ENCODE peak calls at places on chromosome 20, in four cellular contexts. One of them, this sample, is unnamed.

GRCh38 chr20:58420798-58421496 is 31.9 kb downstream of the VAPB start:
- DNase-seq in endodermal cell: no peak
- DNase-seq in pancreas: no peak
- DNase-seq in spleen: no peak
- DNase-seq in this sample: peak; percentile 47

GRCh38 chr20:62163485-62163865 is 19.4 kb upstream of the MTG2 start:
- DNase-seq in endodermal cell: no peak
- DNase-seq in pancreas: no peak
- DNase-seq in spleen: no peak
- DNase-seq in this sample: no peak

GRCh38 chr20:14956026-14956425 is 618.6 kb upstream of the FLRT3 start:
- DNase-seq in endodermal cell: no peak
- DNase-seq in pancreas: no peak
- DNase-seq in spleen: no peak
- DNase-seq in this sample: no peak

GRCh38 chr20:61507778-61508177 is 255.7 kb downstream of the CDH4 start:
- DNase-seq in endodermal cell: no peak
- DNase-seq in pancreas: no peak
- DNase-seq in spleen: no peak
- DNase-seq in this sample: no peak

GRCh38 chr20:906703-907102 is 9.4 kb downstream of the ANGPT4 start:
- DNase-seq in endodermal cell: no peak
- DNase-seq in pancreas: no peak
- DNase-seq in spleen: peak; percentile 31
- DNase-seq in this sample: no peak

GRCh38 chr20:40160151-40160550 is 528.9 kb downstream of the MAFB start:
- DNase-seq in endodermal cell: peak; percentile 85
- DNase-seq in pancreas: peak; percentile 49
- DNase-seq in spleen: no peak
- DNase-seq in this sample: peak; percentile 82

GRCh38 chr20:46751856-46752255 is 42.4 kb downstream of the SLC2A10 start:
- DNase-seq in endodermal cell: no peak
- DNase-seq in pancreas: no peak
- DNase-seq in spleen: no peak
- DNase-seq in this sample: no peak

GRCh38 chr20:61520761-61521460 is 268.9 kb downstream of the CDH4 start:
- DNase-seq in endodermal cell: no peak
- DNase-seq in pancreas: no peak
- DNase-seq in spleen: peak; percentile 27
- DNase-seq in this sample: peak; percentile 90

GRCh38 chr20:47343007-47343472 is 13.5 kb downstream of the ZMYND8 start:
- DNase-seq in endodermal cell: no peak
- DNase-seq in pancreas: peak; percentile 7
- DNase-seq in spleen: peak; percentile 32
- DNase-seq in this sample: peak; percentile 59

GRCh38 chr20:21114584-21114983 is 8.4 kb upstream of the LINC00237 start:
- DNase-seq in endodermal cell: no peak
- DNase-seq in pancreas: no peak
- DNase-seq in spleen: no peak
- DNase-seq in this sample: no peak

GRCh38 chr20:60553095-60553494 is 594.9 kb downstream of the CDH26 start:
- DNase-seq in endodermal cell: no peak
- DNase-seq in pancreas: no peak
- DNase-seq in spleen: no peak
- DNase-seq in this sample: no peak

GRCh38 chr20:19589731-19590362 is 168.2 kb upstream of the RIN2 start:
- DNase-seq in endodermal cell: no peak
- DNase-seq in pancreas: no peak
- DNase-seq in spleen: no peak
- DNase-seq in this sample: no peak

GRCh38 chr20:58271596-58272460 is 37.7 kb upstream of the RAB22A start:
- DNase-seq in endodermal cell: no peak
- DNase-seq in pancreas: no peak
- DNase-seq in spleen: no peak
- DNase-seq in this sample: peak; percentile 6

DNA sequence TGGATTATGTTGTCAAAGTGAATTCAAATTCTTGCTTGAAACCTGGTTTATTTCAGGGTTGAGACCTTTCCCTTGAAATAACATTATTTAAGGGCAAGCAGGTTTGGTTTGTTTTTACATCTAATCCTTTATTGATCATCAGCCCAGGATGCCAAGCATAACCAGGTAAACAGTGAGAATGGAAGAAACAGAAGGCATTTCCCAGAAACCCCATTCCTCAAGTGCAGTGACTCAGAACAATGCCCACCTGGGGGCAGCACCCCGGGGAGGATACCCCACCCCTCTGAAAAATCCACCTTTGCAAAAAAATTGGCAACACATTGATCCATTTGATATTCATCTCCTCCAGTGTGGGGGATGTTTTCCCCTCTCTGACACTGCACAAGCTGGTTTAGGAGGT is 32.5 kb downstream of the POFUT1 start:
- DNase-seq in endodermal cell: no peak
- DNase-seq in pancreas: no peak
- DNase-seq in spleen: no peak
- DNase-seq in this sample: no peak
- TF ChIP-seq CTCF in endodermal cell: peak; percentile 63
- TF ChIP-seq CTCF in pancreas: no peak
- TF ChIP-seq CTCF in spleen: no peak
- TF ChIP-seq CTCF in this sample: peak; percentile 16

DNA sequence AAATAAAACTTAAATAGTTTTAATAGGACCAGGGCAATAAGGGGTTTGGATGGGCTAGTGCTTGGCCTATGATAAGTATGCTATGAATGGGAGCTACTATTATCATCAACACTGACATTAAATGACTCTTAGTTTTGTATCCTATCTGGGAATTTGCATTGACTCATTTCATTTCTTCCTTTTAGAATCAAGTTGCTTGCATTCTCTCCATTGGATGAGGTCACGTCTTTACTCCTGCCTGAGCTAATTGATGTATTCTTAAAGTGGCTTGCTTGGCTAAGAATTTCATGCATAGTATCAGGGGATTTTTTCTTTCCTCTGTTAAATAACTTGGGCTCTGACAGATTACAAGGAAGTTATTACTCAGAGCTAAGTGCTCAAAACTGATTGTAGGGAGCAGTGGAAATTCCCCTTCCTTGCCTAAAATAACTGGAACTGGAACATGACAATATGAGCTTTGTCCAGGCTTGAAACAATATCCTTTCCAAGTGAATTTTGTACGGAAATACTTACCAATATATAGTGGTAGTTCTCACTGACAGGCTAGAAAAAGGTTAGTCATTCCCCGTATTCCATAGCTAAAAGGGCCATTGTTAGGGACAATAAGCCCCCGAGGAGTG is 169.9 kb downstream of the BCAS1 start:
- DNase-seq in endodermal cell: no peak
- DNase-seq in pancreas: no peak
- DNase-seq in spleen: no peak
- DNase-seq in this sample: peak; percentile 46
- H3K4me3 ChIP-seq in endodermal cell: no peak overlapping the region
- H3K4me3 ChIP-seq in pancreas: no peak overlapping the region
- H3K4me3 ChIP-seq in spleen: no peak overlapping the region
- H3K4me3 ChIP-seq in this sample: no peak overlapping the region

DNA sequence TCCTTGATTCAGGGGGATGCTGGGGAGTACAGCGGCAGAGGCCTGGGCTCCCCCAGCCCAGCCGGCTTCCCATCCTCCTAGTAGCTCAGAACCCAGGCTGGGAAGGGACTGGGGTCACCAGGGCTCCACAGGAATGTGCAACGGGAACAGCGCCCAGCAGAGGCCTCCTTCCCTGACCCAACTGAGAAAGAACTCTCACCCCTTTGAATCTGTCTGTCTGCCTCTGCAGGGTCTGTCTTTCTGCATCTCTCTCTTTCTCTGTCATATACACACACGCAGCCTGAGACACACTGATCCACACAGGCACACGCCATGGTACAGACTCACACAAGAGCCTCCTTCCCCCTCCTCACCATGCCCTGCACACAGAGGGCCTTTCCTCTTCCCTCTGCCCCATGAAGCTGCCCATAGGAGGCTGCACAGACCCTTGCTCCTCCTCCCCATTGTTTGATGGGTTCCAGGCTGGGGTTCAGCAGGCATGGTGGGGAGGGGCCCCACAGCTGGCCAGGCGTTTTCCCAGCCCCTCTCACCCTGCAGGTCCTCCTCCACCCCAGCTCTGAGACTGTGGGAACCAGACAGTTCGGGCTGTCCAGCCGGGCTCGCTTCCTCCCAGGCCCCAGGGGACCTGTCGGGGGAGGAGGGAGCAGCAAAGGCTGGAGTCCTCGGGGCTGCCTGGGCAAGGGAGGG is 2.8 kb downstream of the FOXS1 start:
- DNase-seq in endodermal cell: peak; percentile 82
- DNase-seq in pancreas: no peak
- DNase-seq in spleen: no peak
- DNase-seq in this sample: peak; percentile 94
- TF ChIP-seq CTCF in endodermal cell: no peak
- TF ChIP-seq CTCF in pancreas: no peak
- TF ChIP-seq CTCF in spleen: no peak
- TF ChIP-seq CTCF in this sample: no peak

GRCh38 chr20:5529331-5530142 is 212.8 kb upstream of the PROKR2 start:
- DNase-seq in endodermal cell: peak; percentile 95
- DNase-seq in pancreas: peak; percentile 94
- DNase-seq in spleen: peak; percentile 96
- DNase-seq in this sample: peak; percentile 87
- H3K4me3 ChIP-seq in endodermal cell: no peak overlapping the region
- H3K4me3 ChIP-seq in pancreas: no peak overlapping the region
- H3K4me3 ChIP-seq in spleen: no peak overlapping the region
- H3K4me3 ChIP-seq in this sample: no peak overlapping the region

DNA sequence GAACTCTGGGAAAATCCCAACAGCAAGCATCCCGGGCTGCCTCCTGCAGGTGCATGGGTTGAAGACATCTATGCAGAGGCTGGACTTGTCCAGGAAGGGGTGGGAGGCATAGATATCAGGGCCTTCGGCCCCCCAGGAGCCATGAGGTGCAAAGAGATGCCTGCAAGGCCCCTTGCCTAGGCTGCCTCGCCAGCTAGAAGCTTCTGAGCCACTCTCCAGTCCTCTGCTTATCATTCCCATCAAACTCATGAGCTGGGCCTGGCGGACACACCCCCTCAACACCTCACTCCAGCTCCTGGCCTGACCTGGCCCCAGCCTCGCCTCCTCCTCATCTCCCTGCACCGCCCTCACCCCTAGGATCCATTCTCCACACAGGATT is 152.4 kb upstream of the PTPN1 start:
- DNase-seq in endodermal cell: no peak
- DNase-seq in pancreas: no peak
- DNase-seq in spleen: peak; percentile 66
- DNase-seq in this sample: no peak
- TF ChIP-seq CTCF in endodermal cell: no peak
- TF ChIP-seq CTCF in pancreas: no peak
- TF ChIP-seq CTCF in spleen: no peak
- TF ChIP-seq CTCF in this sample: no peak

DNA sequence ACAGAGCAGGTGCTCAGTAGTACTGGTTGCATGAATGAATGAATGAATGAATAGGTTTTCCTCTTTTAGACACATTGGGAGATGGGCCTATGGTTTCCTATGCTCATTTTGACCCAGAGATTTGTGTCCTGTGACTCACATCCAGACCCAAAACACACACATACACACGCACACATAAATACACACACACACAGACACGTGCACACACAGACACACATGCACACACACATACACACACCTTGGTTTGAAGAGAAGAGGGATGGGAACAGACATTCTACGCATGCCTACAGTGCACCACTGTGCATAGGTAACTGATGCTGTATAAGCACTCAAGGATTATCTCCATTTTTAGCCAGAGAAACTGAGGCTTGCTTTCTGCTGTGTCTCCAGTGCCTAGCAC is 4.1 kb downstream of the JPH2 start:
- DNase-seq in endodermal cell: no peak
- DNase-seq in pancreas: no peak
- DNase-seq in spleen: no peak
- DNase-seq in this sample: no peak
- H3K4me3 ChIP-seq in endodermal cell: no peak overlapping the region
- H3K4me3 ChIP-seq in pancreas: no peak overlapping the region
- H3K4me3 ChIP-seq in spleen: no peak overlapping the region
- H3K4me3 ChIP-seq in this sample: no peak overlapping the region

GRCh38 chr20:41261790-41262717 is 55.5 kb downstream of the ZHX3 start:
- DNase-seq in endodermal cell: no peak
- DNase-seq in pancreas: no peak
- DNase-seq in spleen: no peak
- DNase-seq in this sample: no peak

GRCh38 chr20:41260734-41261220 is 56.8 kb downstream of the ZHX3 start:
- DNase-seq in endodermal cell: no peak
- DNase-seq in pancreas: no peak
- DNase-seq in spleen: no peak
- DNase-seq in this sample: no peak

GRCh38 chr20:41258489-41258888 is 59.0 kb downstream of the ZHX3 start:
- DNase-seq in endodermal cell: no peak
- DNase-seq in pancreas: no peak
- DNase-seq in spleen: no peak
- DNase-seq in this sample: peak; percentile 81

GRCh38 chr20:41259309-41259708 is 58.2 kb downstream of the ZHX3 start:
- DNase-seq in endodermal cell: no peak
- DNase-seq in pancreas: no peak
- DNase-seq in spleen: no peak
- DNase-seq in this sample: no peak

GRCh38 chr20:41261260-41261659 is 56.3 kb downstream of the ZHX3 start:
- DNase-seq in endodermal cell: peak; percentile 58
- DNase-seq in pancreas: no peak
- DNase-seq in spleen: no peak
- DNase-seq in this sample: no peak
- TF ChIP-seq CTCF in endodermal cell: peak; percentile 27
- TF ChIP-seq CTCF in pancreas: no peak
- TF ChIP-seq CTCF in spleen: no peak
- TF ChIP-seq CTCF in this sample: no peak

GRCh38 chr20:63639093-63639860 is 12.4 kb upstream of the GMEB2 start:
- DNase-seq in endodermal cell: no peak
- DNase-seq in pancreas: no peak
- DNase-seq in spleen: peak; percentile 97
- DNase-seq in this sample: no peak
- H3K4me3 ChIP-seq in endodermal cell: no peak overlapping the region
- H3K4me3 ChIP-seq in pancreas: no peak overlapping the region
- H3K4me3 ChIP-seq in spleen: peak overlapping the region; percentile 72
- H3K4me3 ChIP-seq in this sample: no peak overlapping the region

DNA sequence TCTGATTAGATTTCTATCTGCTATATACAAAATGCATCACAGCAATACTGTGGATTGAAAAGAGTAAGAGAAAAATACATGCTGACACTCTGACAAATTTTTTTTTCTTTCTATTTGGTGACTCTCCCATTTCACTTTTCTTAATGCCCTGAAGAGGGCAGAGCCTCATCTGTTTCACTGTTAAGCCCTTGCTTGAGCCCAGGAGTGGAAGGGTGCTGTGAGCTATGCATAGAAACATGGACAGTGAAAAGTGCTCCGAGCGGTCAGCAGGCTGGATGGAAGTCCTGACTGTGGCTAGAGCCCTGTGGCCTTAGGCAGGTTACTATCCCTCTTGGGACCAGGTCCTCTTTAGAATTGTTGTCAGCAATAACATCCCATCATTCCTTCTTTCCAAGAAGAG is 17.4 kb upstream of the CSE1L start:
- DNase-seq in endodermal cell: peak; percentile 20
- DNase-seq in pancreas: no peak
- DNase-seq in spleen: no peak
- DNase-seq in this sample: peak; percentile 76
- TF ChIP-seq CTCF in endodermal cell: peak; percentile 75
- TF ChIP-seq CTCF in pancreas: no peak
- TF ChIP-seq CTCF in spleen: no peak
- TF ChIP-seq CTCF in this sample: peak; percentile 68

This sample was measured in choroid plexus epithelial cell.